ENCODE peak calls at places on chromosomes 13 and 19, in seven cellular contexts. One of them, this sample, is unnamed.

GRCh38 chr13:40116008-40116407 is 460.5 kb downstream of the COG6 start:
- DNase-seq in Panc1: no peak
- DNase-seq in NCI-H1092 treated with DMSO at 0.1 percent for 48 hours: no peak
- DNase-seq in stimulated activated CD4-positive, alpha-beta T cell treated with anti-CD3 and anti-CD28 coated beads, Interleukin-4, amount 100 ng/mL, for 1 hour: no peak
- DNase-seq in HEK293T: peak
- DNase-seq in C1 segment of cervical spinal cord: no peak
- DNase-seq in dermis microvascular lymphatic vessel endothelial cell: peak
- DNase-seq in this sample: no peak

GRCh38 chr19:4660181-4660791 is 9.9 kb downstream of the MYDGF start:
- DNase-seq in Panc1: no peak
- DNase-seq in NCI-H1092 treated with DMSO at 0.1 percent for 48 hours: no peak
- DNase-seq in stimulated activated CD4-positive, alpha-beta T cell treated with anti-CD3 and anti-CD28 coated beads, Interleukin-4, amount 100 ng/mL, for 1 hour: no peak
- DNase-seq in HEK293T: peak
- DNase-seq in C1 segment of cervical spinal cord: no peak
- DNase-seq in dermis microvascular lymphatic vessel endothelial cell: peak
- DNase-seq in this sample: no peak

GRCh38 chr13:106570354-106570822 is 2.5 kb upstream of the ARGLU1 start:
- DNase-seq in Panc1: no peak
- DNase-seq in NCI-H1092 treated with DMSO at 0.1 percent for 48 hours: no peak
- DNase-seq in stimulated activated CD4-positive, alpha-beta T cell treated with anti-CD3 and anti-CD28 coated beads, Interleukin-4, amount 100 ng/mL, for 1 hour: peak
- DNase-seq in HEK293T: peak
- DNase-seq in C1 segment of cervical spinal cord: no peak
- DNase-seq in dermis microvascular lymphatic vessel endothelial cell: peak
- DNase-seq in this sample: peak

GRCh38 chr19:38469151-38469550 is 35.7 kb downstream of the RYR1 start:
- DNase-seq in Panc1: no peak
- DNase-seq in NCI-H1092 treated with DMSO at 0.1 percent for 48 hours: no peak
- DNase-seq in stimulated activated CD4-positive, alpha-beta T cell treated with anti-CD3 and anti-CD28 coated beads, Interleukin-4, amount 100 ng/mL, for 1 hour: no peak
- DNase-seq in HEK293T: no peak
- DNase-seq in C1 segment of cervical spinal cord: no peak
- DNase-seq in dermis microvascular lymphatic vessel endothelial cell: no peak
- DNase-seq in this sample: no peak

GRCh38 chr13:93248627-93249047 is 22.0 kb downstream of the GPC6 start:
- DNase-seq in Panc1: no peak
- DNase-seq in NCI-H1092 treated with DMSO at 0.1 percent for 48 hours: peak
- DNase-seq in stimulated activated CD4-positive, alpha-beta T cell treated with anti-CD3 and anti-CD28 coated beads, Interleukin-4, amount 100 ng/mL, for 1 hour: no peak
- DNase-seq in HEK293T: peak
- DNase-seq in C1 segment of cervical spinal cord: no peak
- DNase-seq in dermis microvascular lymphatic vessel endothelial cell: no peak
- DNase-seq in this sample: peak

GRCh38 chr13:32125746-32126145 is 94.2 kb downstream of the FRY start:
- DNase-seq in Panc1: no peak
- DNase-seq in NCI-H1092 treated with DMSO at 0.1 percent for 48 hours: no peak
- DNase-seq in stimulated activated CD4-positive, alpha-beta T cell treated with anti-CD3 and anti-CD28 coated beads, Interleukin-4, amount 100 ng/mL, for 1 hour: no peak
- DNase-seq in HEK293T: no peak
- DNase-seq in C1 segment of cervical spinal cord: no peak
- DNase-seq in dermis microvascular lymphatic vessel endothelial cell: no peak
- DNase-seq in this sample: no peak

GRCh38 chr19:45492627-45493470 is 4.0 kb downstream of the RTN2 start:
- DNase-seq in Panc1: no peak
- DNase-seq in NCI-H1092 treated with DMSO at 0.1 percent for 48 hours: no peak
- DNase-seq in stimulated activated CD4-positive, alpha-beta T cell treated with anti-CD3 and anti-CD28 coated beads, Interleukin-4, amount 100 ng/mL, for 1 hour: no peak
- DNase-seq in HEK293T: peak
- DNase-seq in C1 segment of cervical spinal cord: no peak
- DNase-seq in dermis microvascular lymphatic vessel endothelial cell: peak
- DNase-seq in this sample: peak

GRCh38 chr13:75687145-75687763 is 51.1 kb downstream of the LMO7 start:
- DNase-seq in Panc1: no peak
- DNase-seq in NCI-H1092 treated with DMSO at 0.1 percent for 48 hours: no peak
- DNase-seq in stimulated activated CD4-positive, alpha-beta T cell treated with anti-CD3 and anti-CD28 coated beads, Interleukin-4, amount 100 ng/mL, for 1 hour: no peak
- DNase-seq in HEK293T: peak
- DNase-seq in C1 segment of cervical spinal cord: no peak
- DNase-seq in dermis microvascular lymphatic vessel endothelial cell: peak
- DNase-seq in this sample: peak

GRCh38 chr19:10353793-10354391 is 14.5 kb upstream of the ICAM3 start:
- DNase-seq in Panc1: no peak
- DNase-seq in NCI-H1092 treated with DMSO at 0.1 percent for 48 hours: no peak
- DNase-seq in stimulated activated CD4-positive, alpha-beta T cell treated with anti-CD3 and anti-CD28 coated beads, Interleukin-4, amount 100 ng/mL, for 1 hour: peak
- DNase-seq in HEK293T: peak
- DNase-seq in C1 segment of cervical spinal cord: no peak
- DNase-seq in dermis microvascular lymphatic vessel endothelial cell: no peak
- DNase-seq in this sample: peak

GRCh38 chr19:7552781-7553180 is 17.3 kb downstream of the PNPLA6 start:
- DNase-seq in Panc1: no peak
- DNase-seq in NCI-H1092 treated with DMSO at 0.1 percent for 48 hours: no peak
- DNase-seq in stimulated activated CD4-positive, alpha-beta T cell treated with anti-CD3 and anti-CD28 coated beads, Interleukin-4, amount 100 ng/mL, for 1 hour: no peak
- DNase-seq in HEK293T: no peak
- DNase-seq in C1 segment of cervical spinal cord: no peak
- DNase-seq in dermis microvascular lymphatic vessel endothelial cell: no peak
- DNase-seq in this sample: no peak

GRCh38 chr13:112996671-112997091 is 27.7 kb downstream of the MCF2L start:
- DNase-seq in Panc1: no peak
- DNase-seq in NCI-H1092 treated with DMSO at 0.1 percent for 48 hours: no peak
- DNase-seq in stimulated activated CD4-positive, alpha-beta T cell treated with anti-CD3 and anti-CD28 coated beads, Interleukin-4, amount 100 ng/mL, for 1 hour: no peak
- DNase-seq in HEK293T: no peak
- DNase-seq in C1 segment of cervical spinal cord: no peak
- DNase-seq in dermis microvascular lymphatic vessel endothelial cell: no peak
- DNase-seq in this sample: no peak

GRCh38 chr19:12159773-12160414 is 3.0 kb upstream of the ZNF136 start:
- DNase-seq in Panc1: no peak
- DNase-seq in NCI-H1092 treated with DMSO at 0.1 percent for 48 hours: no peak
- DNase-seq in stimulated activated CD4-positive, alpha-beta T cell treated with anti-CD3 and anti-CD28 coated beads, Interleukin-4, amount 100 ng/mL, for 1 hour: no peak
- DNase-seq in HEK293T: no peak
- DNase-seq in C1 segment of cervical spinal cord: no peak
- DNase-seq in dermis microvascular lymphatic vessel endothelial cell: no peak
- DNase-seq in this sample: peak

GRCh38 chr19:54952591-54953344 is 5.4 kb upstream of the NLRP7 start:
- DNase-seq in Panc1: no peak
- DNase-seq in NCI-H1092 treated with DMSO at 0.1 percent for 48 hours: no peak
- DNase-seq in stimulated activated CD4-positive, alpha-beta T cell treated with anti-CD3 and anti-CD28 coated beads, Interleukin-4, amount 100 ng/mL, for 1 hour: no peak
- DNase-seq in HEK293T: no peak
- DNase-seq in C1 segment of cervical spinal cord: no peak
- DNase-seq in dermis microvascular lymphatic vessel endothelial cell: no peak
- DNase-seq in this sample: no peak

GRCh38 chr19:5189318-5189607 is 151.3 kb downstream of the PTPRS start:
- DNase-seq in Panc1: no peak
- DNase-seq in NCI-H1092 treated with DMSO at 0.1 percent for 48 hours: no peak
- DNase-seq in stimulated activated CD4-positive, alpha-beta T cell treated with anti-CD3 and anti-CD28 coated beads, Interleukin-4, amount 100 ng/mL, for 1 hour: no peak
- DNase-seq in HEK293T: no peak
- DNase-seq in C1 segment of cervical spinal cord: no peak
- DNase-seq in dermis microvascular lymphatic vessel endothelial cell: no peak
- DNase-seq in this sample: no peak

GRCh38 chr13:25906211-25906661 is 145.6 kb downstream of the SHISA2 start:
- DNase-seq in Panc1: no peak
- DNase-seq in NCI-H1092 treated with DMSO at 0.1 percent for 48 hours: no peak
- DNase-seq in stimulated activated CD4-positive, alpha-beta T cell treated with anti-CD3 and anti-CD28 coated beads, Interleukin-4, amount 100 ng/mL, for 1 hour: no peak
- DNase-seq in HEK293T: no peak
- DNase-seq in C1 segment of cervical spinal cord: no peak
- DNase-seq in dermis microvascular lymphatic vessel endothelial cell: no peak
- DNase-seq in this sample: no peak

GRCh38 chr19:16326401-16327130 is 1.9 kb downstream of the KLF2 start:
- DNase-seq in Panc1: no peak
- DNase-seq in NCI-H1092 treated with DMSO at 0.1 percent for 48 hours: no peak
- DNase-seq in stimulated activated CD4-positive, alpha-beta T cell treated with anti-CD3 and anti-CD28 coated beads, Interleukin-4, amount 100 ng/mL, for 1 hour: peak
- DNase-seq in HEK293T: no peak
- DNase-seq in C1 segment of cervical spinal cord: no peak
- DNase-seq in dermis microvascular lymphatic vessel endothelial cell: peak
- DNase-seq in this sample: no peak

GRCh38 chr19:17777840-17778620 is 16.9 kb upstream of the B3GNT3 start:
- DNase-seq in Panc1: no peak
- DNase-seq in NCI-H1092 treated with DMSO at 0.1 percent for 48 hours: no peak
- DNase-seq in stimulated activated CD4-positive, alpha-beta T cell treated with anti-CD3 and anti-CD28 coated beads, Interleukin-4, amount 100 ng/mL, for 1 hour: peak
- DNase-seq in HEK293T: peak
- DNase-seq in C1 segment of cervical spinal cord: no peak
- DNase-seq in dermis microvascular lymphatic vessel endothelial cell: peak
- DNase-seq in this sample: peak

GRCh38 chr13:97849305-97849704 is 104.2 kb upstream of the IPO5 start:
- DNase-seq in Panc1: no peak
- DNase-seq in NCI-H1092 treated with DMSO at 0.1 percent for 48 hours: peak
- DNase-seq in stimulated activated CD4-positive, alpha-beta T cell treated with anti-CD3 and anti-CD28 coated beads, Interleukin-4, amount 100 ng/mL, for 1 hour: no peak
- DNase-seq in HEK293T: peak
- DNase-seq in C1 segment of cervical spinal cord: no peak
- DNase-seq in dermis microvascular lymphatic vessel endothelial cell: peak
- DNase-seq in this sample: peak

GRCh38 chr19:4009990-4010807 is 2.7 kb downstream of the PIAS4 start:
- DNase-seq in Panc1: no peak
- DNase-seq in NCI-H1092 treated with DMSO at 0.1 percent for 48 hours: no peak
- DNase-seq in stimulated activated CD4-positive, alpha-beta T cell treated with anti-CD3 and anti-CD28 coated beads, Interleukin-4, amount 100 ng/mL, for 1 hour: no peak
- DNase-seq in HEK293T: no peak
- DNase-seq in C1 segment of cervical spinal cord: no peak
- DNase-seq in dermis microvascular lymphatic vessel endothelial cell: no peak
- DNase-seq in this sample: no peak

GRCh38 chr19:2623743-2624142 is 78.8 kb downstream of the GNG7 start:
- DNase-seq in Panc1: no peak
- DNase-seq in NCI-H1092 treated with DMSO at 0.1 percent for 48 hours: no peak
- DNase-seq in stimulated activated CD4-positive, alpha-beta T cell treated with anti-CD3 and anti-CD28 coated beads, Interleukin-4, amount 100 ng/mL, for 1 hour: no peak
- DNase-seq in HEK293T: no peak
- DNase-seq in C1 segment of cervical spinal cord: no peak
- DNase-seq in dermis microvascular lymphatic vessel endothelial cell: no peak
- DNase-seq in this sample: no peak

GRCh38 chr13:49374585-49375290 is 69.1 kb downstream of the CAB39L start:
- DNase-seq in Panc1: peak
- DNase-seq in NCI-H1092 treated with DMSO at 0.1 percent for 48 hours: no peak
- DNase-seq in stimulated activated CD4-positive, alpha-beta T cell treated with anti-CD3 and anti-CD28 coated beads, Interleukin-4, amount 100 ng/mL, for 1 hour: no peak
- DNase-seq in HEK293T: no peak
- DNase-seq in C1 segment of cervical spinal cord: no peak
- DNase-seq in dermis microvascular lymphatic vessel endothelial cell: no peak
- DNase-seq in this sample: no peak

GRCh38 chr13:50224534-50224933 is 209.3 kb downstream of the KCNRG start:
- DNase-seq in Panc1: no peak
- DNase-seq in NCI-H1092 treated with DMSO at 0.1 percent for 48 hours: no peak
- DNase-seq in stimulated activated CD4-positive, alpha-beta T cell treated with anti-CD3 and anti-CD28 coated beads, Interleukin-4, amount 100 ng/mL, for 1 hour: no peak
- DNase-seq in HEK293T: no peak
- DNase-seq in C1 segment of cervical spinal cord: no peak
- DNase-seq in dermis microvascular lymphatic vessel endothelial cell: no peak
- DNase-seq in this sample: no peak